ENCODE peak calls at places on chromosomes 11 and 22, in eight cellular contexts. C is BE2C, G is SK-N-SH, B is pancreas, X is heart right ventricle, M is esophagus squamous epithelium, Z is tibial nerve, T is HCT116. V is an unnamed sample.

GRCh38 chr11:119236490-119236889 is 30.4 kb downstream of the CBL start:
- DNase-seq in Z (no peak), T (no peak), X (no peak), G (no peak), B (no peak), M (no peak), C (no peak), V (no peak)

GRCh38 chr22:36816635-36817428 is at the start of gene PVALB:
- DNase-seq in M (no peak), B (no peak), C (peak; percentile 57), G (peak; percentile 91), Z (no peak), T (no peak), X (peak; percentile 23), V (no peak)

GRCh38 chr11:128174465-128175101 is 412.8 kb downstream of the ETS1 start:
- DNase-seq in B (no peak), X (no peak), M (no peak), C (no peak), G (no peak), T (no peak), Z (no peak), V (no peak)

GRCh38 chr11:96238563-96239166 is 104.3 kb downstream of the MAML2 start:
- DNase-seq in G (no peak), X (no peak), T (no peak), Z (no peak), M (no peak), C (no peak), B (no peak), V (no peak)

GRCh38 chr11:121341609-121342008 is 49.0 kb downstream of the SC5D start:
- DNase-seq in M (no peak), Z (no peak), G (no peak), B (no peak), X (no peak), C (no peak), T (no peak), V (no peak)

GRCh38 chr11:119671561-119672015 is 57.4 kb downstream of the NECTIN1 start:
- DNase-seq in C (peak; percentile 63), Z (no peak), B (no peak), X (peak; percentile 57), T (no peak), G (peak; percentile 83), M (no peak), V (no peak)

GRCh38 chr11:61489833-61490585 is 18.5 kb upstream of the LRRC10B start:
- DNase-seq in Z (no peak), T (no peak), C (peak; percentile 35), B (peak; percentile 55), M (no peak), G (peak; percentile 80), X (no peak), V (no peak)

GRCh38 chr11:29780756-29781155 is 236.1 kb downstream of the KCNA4 start:
- DNase-seq in C (no peak), T (no peak), M (no peak), X (peak; percentile 29), G (no peak), Z (no peak), B (peak; percentile 15), V (no peak)

GRCh38 chr11:128565881-128566280 is 21.5 kb downstream of the ETS1 start:
- DNase-seq in B (no peak), C (no peak), Z (no peak), T (no peak), M (no peak), G (no peak), X (no peak), V (no peak)

GRCh38 chr11:61728940-61729219 is 23.6 kb upstream of the MYRF start:
- DNase-seq in X (no peak), G (no peak), C (no peak), B (no peak), Z (no peak), M (no peak), T (peak; percentile 52), V (no peak)

GRCh38 chr11:794013-794765 is 3.9 kb downstream of the SLC25A22 start:
- DNase-seq in M (no peak), X (peak; percentile 11), B (peak; percentile 90), G (no peak), C (no peak), Z (no peak), T (no peak), V (no peak)

GRCh38 chr22:44070029-44070428 is 45.9 kb downstream of the PARVB start:
- DNase-seq in Z (no peak), B (no peak), X (no peak), G (no peak), T (no peak), M (no peak), C (no peak), V (no peak)

GRCh38 chr11:111633756-111634362 is 31.6 kb downstream of the SIK2 start:
- DNase-seq in T (no peak), B (no peak), C (no peak), G (peak; percentile 27), X (no peak), M (no peak), Z (no peak), V (no peak)

GRCh38 chr11:117087446-117087845 is 10.8 kb downstream of the SIK3 start:
- DNase-seq in G (no peak), M (no peak), X (no peak), C (no peak), Z (no peak), B (no peak), T (no peak), V (no peak)

DNA sequence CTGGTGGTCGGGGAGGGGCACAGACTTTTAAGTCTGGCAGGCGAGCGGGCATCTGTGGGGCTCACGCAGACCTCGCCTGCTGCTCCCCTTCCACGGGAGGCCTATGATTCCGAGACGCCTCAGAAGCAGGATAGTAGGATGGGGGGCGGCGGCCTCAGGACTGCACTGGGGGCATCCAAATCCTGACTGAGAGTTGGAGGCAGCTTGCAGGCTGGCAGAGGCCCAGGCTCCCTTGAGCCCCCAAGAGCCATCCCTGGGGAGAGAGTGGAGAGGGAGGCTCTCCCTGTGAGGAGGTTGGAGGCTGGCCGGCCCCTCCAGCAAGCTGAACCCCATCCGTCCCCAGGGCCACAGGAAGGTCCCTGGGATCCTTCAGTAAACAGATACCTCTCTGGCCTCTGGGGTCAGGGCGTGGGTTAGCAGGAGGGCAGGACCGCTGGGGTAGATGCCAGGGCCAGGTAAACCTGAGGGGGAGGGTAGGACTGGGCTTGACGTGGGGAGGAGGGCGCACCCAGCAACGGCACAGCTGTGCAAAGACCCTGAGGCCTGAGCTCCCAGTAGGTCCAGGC is 33.3 kb downstream of the SBF1 start:
- DNase-seq in T (no peak), B (peak; percentile 64), G (no peak), Z (no peak), M (no peak), X (peak; percentile 10), C (peak; percentile 12), V (no peak)
- H3K36me3 ChIP-seq in T (peaks cover 8% of the 10 kb centered on the region), B (peaks cover 7% of the 10 kb centered on the region), G (peaks cover 61% of the 10 kb centered on the region), Z (peaks cover 11% of the 10 kb centered on the region), M (peaks cover 100% of the 10 kb centered on the region), X (peaks cover 7% of the 10 kb centered on the region), C (peaks cover 56% of the 10 kb centered on the region), V (no peaks in the 10 kb centered on the region)

GRCh38 chr22:49469896-49470740 is 357.6 kb downstream of the BRD1 start:
- DNase-seq in M (no peak), T (no peak), B (no peak), C (no peak), X (no peak), Z (no peak), G (no peak), V (no peak)
- H3K9me3 ChIP-seq in M (no peaks in the 10 kb centered on the region), T (no peaks in the 10 kb centered on the region), B (no peaks in the 10 kb centered on the region), C (no peaks in the 10 kb centered on the region), X (no peaks in the 10 kb centered on the region), Z (no peaks in the 10 kb centered on the region), G (no peaks in the 10 kb centered on the region), V (no peaks in the 10 kb centered on the region)

GRCh38 chr11:87462171-87462570 is 424.4 kb downstream of the TMEM135 start:
- DNase-seq in C (no peak), B (no peak), Z (no peak), M (no peak), G (no peak), X (no peak), T (no peak), V (no peak)

GRCh38 chr11:87463486-87464102 is 425.9 kb downstream of the TMEM135 start:
- DNase-seq in C (no peak), Z (no peak), X (no peak), B (no peak), G (peak; percentile 5), T (peak; percentile 42), M (no peak), V (no peak)

GRCh38 chr11:87459351-87459750 is 421.6 kb downstream of the TMEM135 start:
- DNase-seq in B (no peak), Z (no peak), M (no peak), C (no peak), T (no peak), G (no peak), X (no peak), V (no peak)

GRCh38 chr11:87460842-87461637 is 423.3 kb downstream of the TMEM135 start:
- DNase-seq in M (no peak), G (peak; percentile 6), Z (no peak), C (no peak), B (no peak), X (no peak), T (no peak), V (no peak)

GRCh38 chr11:87460269-87460668 is 422.5 kb downstream of the TMEM135 start:
- DNase-seq in M (no peak), X (no peak), G (no peak), Z (no peak), B (no peak), T (no peak), C (no peak), V (no peak)
- H3K36me3 ChIP-seq in M (no peaks in the 10 kb centered on the region), X (no peaks in the 10 kb centered on the region), G (no peaks in the 10 kb centered on the region), Z (no peaks in the 10 kb centered on the region), B (no peaks in the 10 kb centered on the region), T (no peaks in the 10 kb centered on the region), C (no peaks in the 10 kb centered on the region), V (no peaks in the 10 kb centered on the region)

GRCh38 chr22:47544696-47545095 is 782.2 kb downstream of the TBC1D22A start:
- DNase-seq in X (no peak), G (no peak), T (no peak), B (no peak), Z (no peak), C (no peak), M (no peak), V (no peak)

GRCh38 chr22:47548953-47549740 is 786.7 kb downstream of the TBC1D22A start:
- DNase-seq in G (no peak), Z (no peak), B (no peak), T (no peak), C (no peak), X (no peak), M (no peak), V (no peak)

GRCh38 chr22:47547881-47548630 is 785.6 kb downstream of the TBC1D22A start:
- DNase-seq in G (no peak), Z (no peak), C (no peak), X (no peak), T (no peak), M (no peak), B (no peak), V (no peak)

GRCh38 chr22:47549741-47550340 is 787.4 kb downstream of the TBC1D22A start:
- DNase-seq in C (no peak), B (no peak), T (no peak), M (no peak), X (no peak), Z (no peak), G (no peak), V (peak; percentile 24)

DNA sequence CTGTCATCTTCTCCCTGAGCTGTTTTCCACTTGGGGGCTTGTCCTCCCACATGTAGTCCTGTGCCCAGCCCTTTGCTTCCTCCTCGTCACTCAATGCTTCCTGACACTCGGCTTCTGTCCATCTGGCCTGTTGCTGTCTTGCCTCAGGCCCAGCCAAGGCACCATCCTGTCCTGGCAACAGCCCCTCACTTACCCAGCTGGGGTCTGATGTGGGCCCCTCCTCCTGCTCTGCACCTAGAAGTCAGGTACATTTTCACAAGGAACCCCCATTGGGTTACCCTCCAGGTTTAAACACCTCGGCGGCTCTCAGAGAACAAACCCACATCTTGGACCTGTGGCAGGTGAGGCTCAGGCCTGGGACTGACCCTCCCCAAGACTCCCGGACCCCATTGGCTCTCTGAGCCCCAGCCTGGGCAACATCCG is 784.8 kb downstream of the TBC1D22A start:
- DNase-seq in T (no peak), G (no peak), B (no peak), Z (no peak), C (no peak), M (no peak), X (no peak), V (no peak)
- H3K9me3 ChIP-seq in T (no peaks in the 10 kb centered on the region), G (no peaks in the 10 kb centered on the region), B (no peaks in the 10 kb centered on the region), Z (peaks cover 9% of the 10 kb centered on the region), C (no peaks in the 10 kb centered on the region), M (no peaks in the 10 kb centered on the region), X (no peaks in the 10 kb centered on the region), V (no peaks in the 10 kb centered on the region)

V was measured in adrenal gland.